ENCODE peak calls at places on chromosomes 3 and 15, in eight cellular contexts. W, D, E, K, O, V, X and H are unnamed samples.
A peak's percentile ranks its signal among the peaks of the same experiment; 100 is the strongest.

GRCh38 chr15:48671381-48672022 is 26.0 kb upstream of the FBN1 start:
- DNase-seq in K (peak; percentile 36), W (peak; percentile 40), D (no peak), E (peak; percentile 72), O (no peak), V (peak; percentile 51), X (peak; percentile 89), H (no peak)

GRCh38 chr3:53169045-53169831 is 8.2 kb downstream of the PRKCD start:
- DNase-seq in D (no peak), V (no peak), O (no peak), W (no peak), E (no peak), K (no peak), X (no peak), H (no peak)

GRCh38 chr15:68408526-68408925 is 23.4 kb downstream of the ITGA11 start:
- DNase-seq in O (no peak), E (peak; percentile 4), X (no peak), D (no peak), V (peak; percentile 4), W (no peak), K (peak; percentile 18), H (no peak)

GRCh38 chr3:149688122-149688757 is 30.4 kb upstream of the WWTR1 start:
- DNase-seq in O (no peak), K (no peak), D (no peak), E (no peak), X (no peak), V (no peak), W (no peak), H (no peak)

GRCh38 chr15:67857220-67857619 is 17.4 kb upstream of the RNU6-1 start:
- DNase-seq in E (no peak), V (no peak), W (no peak), K (no peak), D (no peak), O (no peak), X (no peak), H (no peak)

GRCh38 chr3:5187920-5188418 is 462 bp downstream of the EDEM1 start:
- DNase-seq in V (peak; percentile 44), D (no peak), O (peak; percentile 33), K (peak; percentile 31), W (no peak), X (peak; percentile 24), E (peak; percentile 42), H (peak; percentile 41)

GRCh38 chr15:74773731-74774252 is 8.1 kb upstream of the CSK start:
- DNase-seq in V (no peak), D (no peak), K (no peak), E (no peak), X (no peak), O (no peak), W (no peak), H (no peak)

GRCh38 chr15:80567721-80568157 is 127.4 kb upstream of the ABHD17C start:
- DNase-seq in V (peak; percentile 46), W (peak; percentile 23), E (peak; percentile 65), D (no peak), O (peak; percentile 89), X (peak; percentile 89), K (peak; percentile 48), H (peak; percentile 64)

GRCh38 chr3:11195201-11195600 is 40.9 kb downstream of the HRH1 start:
- DNase-seq in X (no peak), O (no peak), V (no peak), K (no peak), E (no peak), W (no peak), D (no peak), H (no peak)

GRCh38 chr15:37698679-37699078 is 235.8 kb upstream of the TMCO5A start:
- DNase-seq in K (no peak), D (no peak), O (no peak), V (no peak), W (no peak), X (no peak), E (no peak), H (no peak)

GRCh38 chr3:42772670-42773408 is at the start of gene CCDC13:
- DNase-seq in X (peak; percentile 84), D (peak; percentile 79), K (peak; percentile 94), O (peak; percentile 25), E (peak; percentile 93), W (peak; percentile 88), V (peak; percentile 98), H (peak; percentile 93)

GRCh38 chr3:63880653-63881052 is 17.0 kb downstream of the ATXN7 start:
- DNase-seq in K (no peak), D (no peak), E (no peak), V (no peak), W (no peak), X (no peak), O (no peak), H (no peak)

GRCh38 chr3:66101901-66102300 is 63.2 kb upstream of the MAGI1 start:
- DNase-seq in V (no peak), E (no peak), X (no peak), O (no peak), K (no peak), W (no peak), D (no peak), H (no peak)

GRCh38 chr15:101501703-101502373 is 12.3 kb upstream of the PCSK6 start:
- DNase-seq in X (no peak), O (peak; percentile 87), E (peak; percentile 37), K (no peak), V (no peak), D (no peak), W (no peak), H (no peak)

GRCh38 chr3:186940965-186941364 is 10.6 kb downstream of the ST6GAL1 start:
- DNase-seq in V (peak; percentile 76), E (peak; percentile 36), D (no peak), O (no peak), K (peak; percentile 43), W (no peak), X (peak; percentile 42), H (no peak)

DNA sequence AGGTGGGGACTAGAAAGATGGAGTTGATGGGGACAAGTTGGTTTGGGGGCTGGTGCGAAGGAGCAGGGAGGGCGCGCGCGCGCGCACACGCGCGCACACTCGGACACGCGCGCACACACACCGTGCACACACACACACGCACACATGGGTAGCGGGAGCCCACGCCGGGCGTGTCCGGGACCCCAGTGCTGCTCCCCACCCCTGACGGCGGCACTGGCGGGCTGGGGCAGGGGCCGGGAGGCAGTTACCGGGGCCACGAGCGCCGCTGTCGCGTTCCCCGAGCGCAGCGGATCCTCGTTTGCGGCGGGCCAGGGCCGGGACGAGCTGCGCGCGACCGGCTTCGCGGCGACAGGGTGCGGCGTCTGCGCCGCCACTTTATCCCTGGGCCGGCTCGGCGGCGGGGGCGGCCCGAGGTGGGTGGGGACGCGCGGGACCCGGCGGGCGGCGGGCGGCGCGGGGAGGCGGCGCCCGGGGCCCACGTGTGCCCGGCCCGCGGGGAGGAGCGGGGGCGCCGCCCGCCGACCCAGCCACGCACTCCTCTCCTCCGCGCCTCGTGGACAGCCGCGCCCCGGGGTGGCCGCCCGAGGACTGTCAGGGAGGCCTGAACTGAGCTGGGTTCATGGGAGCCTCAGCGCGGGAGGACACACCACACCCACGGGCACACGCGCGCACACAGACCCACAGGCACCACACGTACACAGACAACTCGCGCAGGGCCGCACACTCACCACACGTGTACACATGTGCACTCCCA is 698 bp upstream of the MGLL start:
- DNase-seq in D (no peak), E (peak; percentile 28), K (no peak), W (peak; percentile 35), X (peak; percentile 33), V (peak; percentile 73), O (no peak), H (peak; percentile 23)
- TF ChIP-seq POLR2A in D (peak; percentile 36), E (no peak), K (no peak), W (peak; percentile 50), X (no peak), V (peak; percentile 53), O (peak; percentile 35), H (no peak)

GRCh38 chr15:60396100-60396499 is 1.7 kb downstream of the ANXA2 start:
- DNase-seq in O (no peak), W (no peak), X (no peak), V (no peak), K (no peak), D (no peak), E (no peak), H (peak; percentile 11)
- H3K4me3 ChIP-seq in O (peak overlapping the region; percentile 88), W (peak overlapping the region; percentile 94), X (peak overlapping the region; percentile 70), V (no peak overlapping the region), K (peak overlapping the region; percentile 87), D (peak overlapping the region; percentile 59), E (peak overlapping the region; percentile 94), H (no peak overlapping the region)

GRCh38 chr3:46067401-46067800 is 40.1 kb upstream of the XCR1 start:
- DNase-seq in X (no peak), E (no peak), W (no peak), K (no peak), V (no peak), D (no peak), O (no peak), H (no peak)

GRCh38 chr3:46068526-46068925 is 41.2 kb upstream of the XCR1 start:
- DNase-seq in E (no peak), V (no peak), X (no peak), D (no peak), K (no peak), W (no peak), O (no peak), H (no peak)

GRCh38 chr3:46070458-46071136 is 43.3 kb upstream of the XCR1 start:
- DNase-seq in W (no peak), D (no peak), V (no peak), O (no peak), K (no peak), X (no peak), E (no peak), H (no peak)

GRCh38 chr3:46075816-46076215 is 48.5 kb upstream of the XCR1 start:
- DNase-seq in E (no peak), X (no peak), V (no peak), W (no peak), O (no peak), D (no peak), K (no peak), H (no peak)

GRCh38 chr3:46071222-46071621 is 43.9 kb upstream of the XCR1 start:
- DNase-seq in K (no peak), W (no peak), E (no peak), V (no peak), D (no peak), O (no peak), X (no peak), H (no peak)
- TF ChIP-seq POLR2A in K (no peak), W (no peak), E (no peak), V (no peak), D (no peak), O (no peak), X (no peak), H (no peak)

GRCh38 chr3:61452536-61452991 is 108.8 kb upstream of the PTPRG start:
- DNase-seq in D (no peak), W (no peak), V (no peak), O (no peak), K (no peak), E (no peak), X (peak; percentile 44), H (no peak)

GRCh38 chr3:61454806-61455205 is 106.6 kb upstream of the PTPRG start:
- DNase-seq in V (no peak), O (no peak), K (no peak), W (no peak), E (no peak), X (peak; percentile 21), D (no peak), H (no peak)

GRCh38 chr3:61454000-61454399 is 107.4 kb upstream of the PTPRG start:
- DNase-seq in E (no peak), V (no peak), K (no peak), O (no peak), D (no peak), W (no peak), X (no peak), H (no peak)

GRCh38 chr3:61449327-61450040 is 111.9 kb upstream of the PTPRG start:
- DNase-seq in O (no peak), E (no peak), V (no peak), D (no peak), K (no peak), W (no peak), X (no peak), H (no peak)

GRCh38 chr3:61451841-61452240 is 109.5 kb upstream of the PTPRG start:
- DNase-seq in O (no peak), X (peak; percentile 28), W (no peak), D (no peak), K (no peak), V (no peak), E (no peak), H (no peak)
- H3K4me3 ChIP-seq in O (no peak overlapping the region), X (no peak overlapping the region), W (no peak overlapping the region), D (no peak overlapping the region), K (no peak overlapping the region), V (no peak overlapping the region), E (no peak overlapping the region), H (no peak overlapping the region)